ENCODE peak calls at places on chromosomes 16 and 17, in five cellular contexts. K is mucosa of descending colon, V is astrocyte of the cerebellum, D is endothelial cell of umbilical vein, T is IMR-90. L is an unnamed sample.

GRCh38 chr17:46764709-46765401 is 53.6 kb downstream of the WNT3 start:
- DNase-seq in K (no peak), V (peak), D (peak), T (peak), L (no peak)

GRCh38 chr16:71542377-71542776 is 16.2 kb downstream of the CHST4 start:
- DNase-seq in K (peak), V (no peak), D (peak), T (peak), L (peak)

GRCh38 chr16:75482434-75483205 is 12.6 kb downstream of the CHST6 start:
- DNase-seq in K (no peak), V (no peak), D (no peak), T (no peak), L (no peak)

GRCh38 chr17:59618894-59619312 is 792 bp upstream of the CLTC start:
- DNase-seq in K (peak), V (peak), D (no peak), T (peak), L (peak)

GRCh38 chr17:41917957-41918391 is 777 bp downstream of the ACLY start:
- DNase-seq in K (peak), V (no peak), D (peak), T (peak), L (peak)

GRCh38 chr16:24837969-24838368 is 7.8 kb upstream of the SLC5A11 start:
- DNase-seq in K (no peak), V (no peak), D (no peak), T (no peak), L (no peak)

GRCh38 chr17:5804226-5804625 is 219.9 kb upstream of the NLRP1 start:
- DNase-seq in K (no peak), V (no peak), D (no peak), T (no peak), L (no peak)

GRCh38 chr16:3321802-3322201 is 16.5 kb downstream of the ZNF75A start:
- DNase-seq in K (no peak), V (no peak), D (no peak), T (no peak), L (no peak)

GRCh38 chr16:9546438-9546786 is 455.0 kb downstream of the HAPSTR1 start:
- DNase-seq in K (no peak), V (no peak), D (no peak), T (no peak), L (no peak)

GRCh38 chr16:16073884-16074781 is 124.7 kb downstream of the ABCC1 start:
- DNase-seq in K (no peak), V (peak), D (no peak), T (peak), L (no peak)

GRCh38 chr16:90046122-90046970 is 27.1 kb upstream of the DBNDD1 start:
- DNase-seq in K (no peak), V (no peak), D (no peak), T (no peak), L (no peak)

GRCh38 chr16:70433456-70434103 is 5.3 kb downstream of the ST3GAL2 start:
- DNase-seq in K (peak), V (peak), D (peak), T (peak), L (no peak)

GRCh38 chr17:18377437-18378204 is at the start of gene EVPLL:
- DNase-seq in K (peak), V (no peak), D (no peak), T (no peak), L (peak)

GRCh38 chr17:19904924-19905323 is 37.2 kb upstream of the ULK2 start:
- DNase-seq in K (peak), V (no peak), D (no peak), T (no peak), L (no peak)

GRCh38 chr17:81471804-81472456 is 40.7 kb downstream of the ACTG1 start:
- DNase-seq in K (peak), V (peak), D (peak), T (no peak), L (peak)

GRCh38 chr16:1543085-1543896 is 9.8 kb downstream of the TMEM204 start:
- DNase-seq in K (peak), V (no peak), D (peak), T (peak), L (peak)

GRCh38 chr17:2468270-2468669 is 43.4 kb downstream of the METTL16 start:
- DNase-seq in K (no peak), V (peak), D (no peak), T (peak), L (no peak)

GRCh38 chr17:57782051-57782490 is 37.0 kb upstream of the CCDC182 start:
- DNase-seq in K (peak), V (no peak), D (peak), T (no peak), L (no peak)

GRCh38 chr16:85686912-85687591 is 1.7 kb downstream of the GINS2 start:
- DNase-seq in K (peak), V (no peak), D (no peak), T (no peak), L (peak)

GRCh38 chr17:55283256-55283965 is 18.7 kb downstream of the HLF start:
- DNase-seq in K (no peak), V (no peak), D (no peak), T (no peak), L (no peak)

GRCh38 chr17:27630607-27631408 is at the start of gene LGALS9:
- DNase-seq in K (peak), V (peak), D (peak), T (peak), L (peak)

GRCh38 chr16:3754304-3754703 is 37.0 kb upstream of the TRAP1 start:
- DNase-seq in K (no peak), V (no peak), D (no peak), T (peak), L (no peak)

GRCh38 chr16:11264155-11264832 is 4.8 kb downstream of the TNP2 start:
- DNase-seq in K (no peak), V (no peak), D (no peak), T (no peak), L (peak)

GRCh38 chr17:63646492-63646815 is 24.2 kb downstream of the MAP3K3 start:
- DNase-seq in K (no peak), V (no peak), D (no peak), T (no peak), L (no peak)

GRCh38 chr16:9124444-9124843 is 33.0 kb downstream of the HAPSTR1 start:
- DNase-seq in K (no peak), V (no peak), D (no peak), T (no peak), L (no peak)

L was measured in left colon.